ENCODE peak calls at places on chromosome 4, in seven cellular contexts. One of them, this sample, is unnamed.

GRCh38 chr4:101527186-101527585 is 179.9 kb upstream of the PPP3CA start:
- DNase-seq in SW480: no peak
- DNase-seq in stimulated activated CD4-positive, alpha-beta T cell treated with anti-CD3 and anti-CD28 coated beads, Interleukin-4, amount 100 ng/mL, for 24 hours: peak; percentile 80
- DNase-seq in fibroblast of gingiva: no peak
- DNase-seq in T-cell: peak; percentile 48
- DNase-seq in Right ventricle myocardium inferior: no peak
- DNase-seq in progenitor cell of endocrine pancreas: no peak
- DNase-seq in this sample: peak; percentile 12

GRCh38 chr4:6727081-6727942 is 11.3 kb downstream of the BLOC1S4 start:
- DNase-seq in stimulated activated CD4-positive, alpha-beta T cell treated with anti-CD3 and anti-CD28 coated beads, Interleukin-4, amount 100 ng/mL, for 24 hours: no peak
- DNase-seq in SW480: no peak
- DNase-seq in progenitor cell of endocrine pancreas: no peak
- DNase-seq in Right ventricle myocardium inferior: no peak
- DNase-seq in T-cell: no peak
- DNase-seq in fibroblast of gingiva: peak; percentile 62
- DNase-seq in this sample: no peak

GRCh38 chr4:110049951-110050925 is 137.6 kb downstream of the EGF start:
- DNase-seq in SW480: peak; percentile 5
- DNase-seq in Right ventricle myocardium inferior: no peak
- DNase-seq in fibroblast of gingiva: peak; percentile 66
- DNase-seq in progenitor cell of endocrine pancreas: peak; percentile 18
- DNase-seq in T-cell: peak; percentile 52
- DNase-seq in stimulated activated CD4-positive, alpha-beta T cell treated with anti-CD3 and anti-CD28 coated beads, Interleukin-4, amount 100 ng/mL, for 24 hours: peak; percentile 57
- DNase-seq in this sample: peak; percentile 29

GRCh38 chr4:85459736-85460135 is 15.2 kb upstream of the ARHGAP24 start:
- DNase-seq in fibroblast of gingiva: no peak
- DNase-seq in T-cell: no peak
- DNase-seq in SW480: no peak
- DNase-seq in Right ventricle myocardium inferior: no peak
- DNase-seq in progenitor cell of endocrine pancreas: no peak
- DNase-seq in stimulated activated CD4-positive, alpha-beta T cell treated with anti-CD3 and anti-CD28 coated beads, Interleukin-4, amount 100 ng/mL, for 24 hours: no peak
- DNase-seq in this sample: no peak

GRCh38 chr4:139972305-139972704 is 181.7 kb downstream of the MAML3 start:
- DNase-seq in progenitor cell of endocrine pancreas: no peak
- DNase-seq in SW480: no peak
- DNase-seq in T-cell: no peak
- DNase-seq in stimulated activated CD4-positive, alpha-beta T cell treated with anti-CD3 and anti-CD28 coated beads, Interleukin-4, amount 100 ng/mL, for 24 hours: no peak
- DNase-seq in fibroblast of gingiva: no peak
- DNase-seq in Right ventricle myocardium inferior: no peak
- DNase-seq in this sample: no peak

GRCh38 chr4:14168919-14169318 is 541.4 kb upstream of the BOD1L1 start:
- DNase-seq in T-cell: no peak
- DNase-seq in progenitor cell of endocrine pancreas: no peak
- DNase-seq in Right ventricle myocardium inferior: no peak
- DNase-seq in fibroblast of gingiva: peak; percentile 72
- DNase-seq in SW480: no peak
- DNase-seq in stimulated activated CD4-positive, alpha-beta T cell treated with anti-CD3 and anti-CD28 coated beads, Interleukin-4, amount 100 ng/mL, for 24 hours: no peak
- DNase-seq in this sample: no peak

GRCh38 chr4:169861592-169861991 is 103.8 kb upstream of the HPF1 start:
- DNase-seq in progenitor cell of endocrine pancreas: no peak
- DNase-seq in fibroblast of gingiva: no peak
- DNase-seq in stimulated activated CD4-positive, alpha-beta T cell treated with anti-CD3 and anti-CD28 coated beads, Interleukin-4, amount 100 ng/mL, for 24 hours: no peak
- DNase-seq in Right ventricle myocardium inferior: no peak
- DNase-seq in SW480: no peak
- DNase-seq in T-cell: no peak
- DNase-seq in this sample: no peak

GRCh38 chr4:138555107-138555506 is 313.0 kb upstream of the SLC7A11 start:
- DNase-seq in fibroblast of gingiva: no peak
- DNase-seq in Right ventricle myocardium inferior: no peak
- DNase-seq in SW480: peak; percentile 3
- DNase-seq in progenitor cell of endocrine pancreas: no peak
- DNase-seq in stimulated activated CD4-positive, alpha-beta T cell treated with anti-CD3 and anti-CD28 coated beads, Interleukin-4, amount 100 ng/mL, for 24 hours: no peak
- DNase-seq in T-cell: no peak
- DNase-seq in this sample: no peak

GRCh38 chr4:70505152-70505748 is 13.1 kb upstream of the AMTN start:
- DNase-seq in stimulated activated CD4-positive, alpha-beta T cell treated with anti-CD3 and anti-CD28 coated beads, Interleukin-4, amount 100 ng/mL, for 24 hours: peak; percentile 52
- DNase-seq in progenitor cell of endocrine pancreas: peak; percentile 62
- DNase-seq in SW480: peak; percentile 12
- DNase-seq in fibroblast of gingiva: peak; percentile 33
- DNase-seq in Right ventricle myocardium inferior: peak; percentile 65
- DNase-seq in T-cell: peak; percentile 28
- DNase-seq in this sample: peak; percentile 29

GRCh38 chr4:152951348-152951747 is 15.2 kb downstream of the FHDC1 start:
- DNase-seq in stimulated activated CD4-positive, alpha-beta T cell treated with anti-CD3 and anti-CD28 coated beads, Interleukin-4, amount 100 ng/mL, for 24 hours: no peak
- DNase-seq in progenitor cell of endocrine pancreas: no peak
- DNase-seq in Right ventricle myocardium inferior: no peak
- DNase-seq in SW480: no peak
- DNase-seq in fibroblast of gingiva: no peak
- DNase-seq in T-cell: no peak
- DNase-seq in this sample: no peak

GRCh38 chr4:158410272-158410671 is 111.4 kb upstream of the RXFP1 start:
- DNase-seq in SW480: peak; percentile 9
- DNase-seq in fibroblast of gingiva: peak; percentile 56
- DNase-seq in stimulated activated CD4-positive, alpha-beta T cell treated with anti-CD3 and anti-CD28 coated beads, Interleukin-4, amount 100 ng/mL, for 24 hours: no peak
- DNase-seq in T-cell: no peak
- DNase-seq in Right ventricle myocardium inferior: no peak
- DNase-seq in progenitor cell of endocrine pancreas: no peak
- DNase-seq in this sample: no peak

GRCh38 chr4:108749119-108749518 is 13.7 kb downstream of the ETNPPL start:
- DNase-seq in progenitor cell of endocrine pancreas: no peak
- DNase-seq in fibroblast of gingiva: no peak
- DNase-seq in T-cell: no peak
- DNase-seq in Right ventricle myocardium inferior: no peak
- DNase-seq in stimulated activated CD4-positive, alpha-beta T cell treated with anti-CD3 and anti-CD28 coated beads, Interleukin-4, amount 100 ng/mL, for 24 hours: no peak
- DNase-seq in SW480: no peak
- DNase-seq in this sample: no peak

GRCh38 chr4:89242864-89243740 is 64.5 kb downstream of the GPRIN3 start:
- DNase-seq in T-cell: peak; percentile 7
- DNase-seq in stimulated activated CD4-positive, alpha-beta T cell treated with anti-CD3 and anti-CD28 coated beads, Interleukin-4, amount 100 ng/mL, for 24 hours: no peak
- DNase-seq in progenitor cell of endocrine pancreas: no peak
- DNase-seq in Right ventricle myocardium inferior: no peak
- DNase-seq in SW480: no peak
- DNase-seq in fibroblast of gingiva: no peak
- DNase-seq in this sample: no peak

GRCh38 chr4:111399523-111400135 is 745.6 kb upstream of the FAM241A start:
- DNase-seq in stimulated activated CD4-positive, alpha-beta T cell treated with anti-CD3 and anti-CD28 coated beads, Interleukin-4, amount 100 ng/mL, for 24 hours: no peak
- DNase-seq in fibroblast of gingiva: peak; percentile 3
- DNase-seq in progenitor cell of endocrine pancreas: no peak
- DNase-seq in SW480: no peak
- DNase-seq in Right ventricle myocardium inferior: no peak
- DNase-seq in T-cell: no peak
- DNase-seq in this sample: no peak

GRCh38 chr4:67167849-67168248 is 377.5 kb downstream of the CENPC start:
- DNase-seq in progenitor cell of endocrine pancreas: no peak
- DNase-seq in stimulated activated CD4-positive, alpha-beta T cell treated with anti-CD3 and anti-CD28 coated beads, Interleukin-4, amount 100 ng/mL, for 24 hours: no peak
- DNase-seq in Right ventricle myocardium inferior: no peak
- DNase-seq in fibroblast of gingiva: no peak
- DNase-seq in T-cell: no peak
- DNase-seq in SW480: no peak
- DNase-seq in this sample: no peak

GRCh38 chr4:8653326-8654000 is 60.9 kb downstream of the CPZ start:
- DNase-seq in stimulated activated CD4-positive, alpha-beta T cell treated with anti-CD3 and anti-CD28 coated beads, Interleukin-4, amount 100 ng/mL, for 24 hours: no peak
- DNase-seq in Right ventricle myocardium inferior: no peak
- DNase-seq in SW480: peak; percentile 20
- DNase-seq in T-cell: no peak
- DNase-seq in progenitor cell of endocrine pancreas: no peak
- DNase-seq in fibroblast of gingiva: no peak
- DNase-seq in this sample: no peak

GRCh38 chr4:35465096-35465495 is 779.2 kb downstream of the ARAP2 start:
- DNase-seq in Right ventricle myocardium inferior: no peak
- DNase-seq in T-cell: no peak
- DNase-seq in progenitor cell of endocrine pancreas: no peak
- DNase-seq in fibroblast of gingiva: no peak
- DNase-seq in stimulated activated CD4-positive, alpha-beta T cell treated with anti-CD3 and anti-CD28 coated beads, Interleukin-4, amount 100 ng/mL, for 24 hours: no peak
- DNase-seq in SW480: no peak
- DNase-seq in this sample: no peak

GRCh38 chr4:148415500-148415899 is 26.7 kb downstream of the NR3C2 start:
- DNase-seq in fibroblast of gingiva: peak; percentile 23
- DNase-seq in SW480: peak; percentile 10
- DNase-seq in progenitor cell of endocrine pancreas: no peak
- DNase-seq in stimulated activated CD4-positive, alpha-beta T cell treated with anti-CD3 and anti-CD28 coated beads, Interleukin-4, amount 100 ng/mL, for 24 hours: no peak
- DNase-seq in T-cell: no peak
- DNase-seq in Right ventricle myocardium inferior: no peak
- DNase-seq in this sample: no peak

GRCh38 chr4:41148292-41148691 is 66.0 kb downstream of the APBB2 start:
- DNase-seq in stimulated activated CD4-positive, alpha-beta T cell treated with anti-CD3 and anti-CD28 coated beads, Interleukin-4, amount 100 ng/mL, for 24 hours: no peak
- DNase-seq in T-cell: no peak
- DNase-seq in fibroblast of gingiva: no peak
- DNase-seq in SW480: no peak
- DNase-seq in Right ventricle myocardium inferior: no peak
- DNase-seq in progenitor cell of endocrine pancreas: no peak
- DNase-seq in this sample: no peak

GRCh38 chr4:13047591-13047990 is 436.5 kb downstream of the RAB28 start:
- DNase-seq in T-cell: no peak
- DNase-seq in progenitor cell of endocrine pancreas: no peak
- DNase-seq in fibroblast of gingiva: no peak
- DNase-seq in Right ventricle myocardium inferior: no peak
- DNase-seq in stimulated activated CD4-positive, alpha-beta T cell treated with anti-CD3 and anti-CD28 coated beads, Interleukin-4, amount 100 ng/mL, for 24 hours: no peak
- DNase-seq in SW480: no peak
- DNase-seq in this sample: no peak

GRCh38 chr4:65193985-65194384 is 476.3 kb downstream of the EPHA5 start:
- DNase-seq in SW480: no peak
- DNase-seq in T-cell: no peak
- DNase-seq in Right ventricle myocardium inferior: no peak
- DNase-seq in stimulated activated CD4-positive, alpha-beta T cell treated with anti-CD3 and anti-CD28 coated beads, Interleukin-4, amount 100 ng/mL, for 24 hours: no peak
- DNase-seq in progenitor cell of endocrine pancreas: no peak
- DNase-seq in fibroblast of gingiva: no peak
- DNase-seq in this sample: no peak

GRCh38 chr4:54879576-54879975 is 221.8 kb downstream of the KIT start:
- DNase-seq in stimulated activated CD4-positive, alpha-beta T cell treated with anti-CD3 and anti-CD28 coated beads, Interleukin-4, amount 100 ng/mL, for 24 hours: no peak
- DNase-seq in progenitor cell of endocrine pancreas: no peak
- DNase-seq in Right ventricle myocardium inferior: no peak
- DNase-seq in SW480: no peak
- DNase-seq in T-cell: no peak
- DNase-seq in fibroblast of gingiva: no peak
- DNase-seq in this sample: no peak

GRCh38 chr4:123346330-123346940 is 50.2 kb upstream of the SPRY1 start:
- DNase-seq in fibroblast of gingiva: no peak
- DNase-seq in Right ventricle myocardium inferior: no peak
- DNase-seq in progenitor cell of endocrine pancreas: no peak
- DNase-seq in SW480: no peak
- DNase-seq in stimulated activated CD4-positive, alpha-beta T cell treated with anti-CD3 and anti-CD28 coated beads, Interleukin-4, amount 100 ng/mL, for 24 hours: no peak
- DNase-seq in T-cell: no peak
- DNase-seq in this sample: no peak

GRCh38 chr4:64158648-64159326 is 250.5 kb downstream of the TECRL start:
- DNase-seq in T-cell: peak; percentile 9
- DNase-seq in SW480: peak; percentile 34
- DNase-seq in progenitor cell of endocrine pancreas: peak; percentile 40
- DNase-seq in Right ventricle myocardium inferior: no peak
- DNase-seq in stimulated activated CD4-positive, alpha-beta T cell treated with anti-CD3 and anti-CD28 coated beads, Interleukin-4, amount 100 ng/mL, for 24 hours: peak; percentile 43
- DNase-seq in fibroblast of gingiva: no peak
- DNase-seq in this sample: no peak

GRCh38 chr4:3226467-3226866 is 22.5 kb upstream of the MSANTD1 start:
- DNase-seq in T-cell: no peak
- DNase-seq in SW480: no peak
- DNase-seq in stimulated activated CD4-positive, alpha-beta T cell treated with anti-CD3 and anti-CD28 coated beads, Interleukin-4, amount 100 ng/mL, for 24 hours: no peak
- DNase-seq in Right ventricle myocardium inferior: peak; percentile 45
- DNase-seq in progenitor cell of endocrine pancreas: no peak
- DNase-seq in fibroblast of gingiva: no peak
- DNase-seq in this sample: no peak